ENCODE peak calls at places on chromosomes 11 and 22, in six cellular contexts. B is H9, K is IMR-90, U is neuronal stem cell, X is mesenchymal stem cell, J is H1. N is an unnamed sample.

GRCh38 chr22:27223317-27224177 is 566.2 kb downstream of the MIAT start:
- DNase-seq in B (no peak), K (peak; percentile 89), U (no peak), X (peak; percentile 95), J (no peak), N (peak; percentile 46)

GRCh38 chr22:46830001-46830715 is 67.7 kb downstream of the TBC1D22A start:
- DNase-seq in B (no peak), K (peak; percentile 52), U (no peak), X (peak; percentile 61), J (no peak), N (no peak)

GRCh38 chr11:65551572-65552398 is 6.4 kb downstream of the LTBP3 start:
- DNase-seq in B (peak; percentile 83), K (peak; percentile 22), U (no peak), X (no peak), J (no peak), N (peak; percentile 49)

GRCh38 chr11:88411265-88411664 is 73.7 kb upstream of the CTSC start:
- DNase-seq in B (no peak), K (peak; percentile 92), U (no peak), X (peak; percentile 62), J (no peak), N (no peak)

GRCh38 chr11:9094420-9094819 is 3.0 kb upstream of the SCUBE2 start:
- DNase-seq in B (no peak), K (no peak), U (no peak), X (no peak), J (no peak), N (no peak)

GRCh38 chr11:92225563-92226308 is 1.1 kb downstream of the FAT3 start:
- DNase-seq in B (peak; percentile 64), K (no peak), U (peak; percentile 60), X (peak; percentile 5), J (no peak), N (peak; percentile 91)

GRCh38 chr22:17775781-17776470 is 1.7 kb upstream of the BID start:
- DNase-seq in B (no peak), K (no peak), U (no peak), X (no peak), J (no peak), N (no peak)

GRCh38 chr11:6405039-6405667 is 13.7 kb downstream of the APBB1 start:
- DNase-seq in B (peak; percentile 92), K (no peak), U (peak; percentile 75), X (no peak), J (peak; percentile 27), N (peak; percentile 90)

GRCh38 chr11:89433278-89433677 is 57.9 kb downstream of the NOX4 start:
- DNase-seq in B (no peak), K (no peak), U (no peak), X (peak; percentile 12), J (no peak), N (no peak)

GRCh38 chr22:43922123-43922522 is 1.5 kb upstream of the PNPLA3 start:
- DNase-seq in B (peak; percentile 43), K (no peak), U (no peak), X (no peak), J (no peak), N (peak; percentile 40)

GRCh38 chr22:24512043-24512442 is 16.9 kb downstream of the UPB1 start:
- DNase-seq in B (no peak), K (no peak), U (no peak), X (no peak), J (no peak), N (peak; percentile 49)

GRCh38 chr11:79466411-79466810 is 25.6 kb upstream of the TENM4 start:
- DNase-seq in B (no peak), K (peak; percentile 81), U (no peak), X (peak; percentile 41), J (no peak), N (no peak)

GRCh38 chr11:122430490-122430889 is 225.0 kb upstream of the UBASH3B start:
- DNase-seq in B (no peak), K (no peak), U (no peak), X (no peak), J (no peak), N (no peak)

GRCh38 chr11:104402812-104403521 is 239.0 kb upstream of the PDGFD start:
- DNase-seq in B (peak; percentile 39), K (no peak), U (peak; percentile 17), X (no peak), J (peak; percentile 53), N (peak; percentile 88)

GRCh38 chr22:29706493-29706892 is 13.3 kb upstream of the CABP7 start:
- DNase-seq in B (peak; percentile 79), K (no peak), U (no peak), X (no peak), J (no peak), N (peak; percentile 41)

GRCh38 chr11:70424765-70425164 is 26.4 kb downstream of the CTTN start:
- DNase-seq in B (no peak), K (no peak), U (no peak), X (no peak), J (no peak), N (peak; percentile 14)

GRCh38 chr11:7450836-7451235 is 34.5 kb upstream of the OLFML1 start:
- DNase-seq in B (no peak), K (no peak), U (no peak), X (no peak), J (no peak), N (no peak)

GRCh38 chr11:7451520-7451919 is 33.8 kb upstream of the OLFML1 start:
- DNase-seq in B (no peak), K (no peak), U (no peak), X (no peak), J (no peak), N (peak; percentile 62)

GRCh38 chr11:7451952-7452507 is 33.3 kb upstream of the OLFML1 start:
- DNase-seq in B (no peak), K (no peak), U (no peak), X (no peak), J (no peak), N (no peak)

GRCh38 chr11:7457211-7457610 is 28.1 kb upstream of the OLFML1 start:
- DNase-seq in B (no peak), K (no peak), U (no peak), X (no peak), J (no peak), N (peak; percentile 44)

GRCh38 chr11:7454854-7455253 is 30.5 kb upstream of the OLFML1 start:
- DNase-seq in B (no peak), K (no peak), U (no peak), X (no peak), J (no peak), N (no peak)
- H3K18ac ChIP-seq in B (no peak overlapping the region), K (no peak overlapping the region), U (no peak overlapping the region), X (no peak overlapping the region), J (no peak overlapping the region), N (no peak overlapping the region)

DNA sequence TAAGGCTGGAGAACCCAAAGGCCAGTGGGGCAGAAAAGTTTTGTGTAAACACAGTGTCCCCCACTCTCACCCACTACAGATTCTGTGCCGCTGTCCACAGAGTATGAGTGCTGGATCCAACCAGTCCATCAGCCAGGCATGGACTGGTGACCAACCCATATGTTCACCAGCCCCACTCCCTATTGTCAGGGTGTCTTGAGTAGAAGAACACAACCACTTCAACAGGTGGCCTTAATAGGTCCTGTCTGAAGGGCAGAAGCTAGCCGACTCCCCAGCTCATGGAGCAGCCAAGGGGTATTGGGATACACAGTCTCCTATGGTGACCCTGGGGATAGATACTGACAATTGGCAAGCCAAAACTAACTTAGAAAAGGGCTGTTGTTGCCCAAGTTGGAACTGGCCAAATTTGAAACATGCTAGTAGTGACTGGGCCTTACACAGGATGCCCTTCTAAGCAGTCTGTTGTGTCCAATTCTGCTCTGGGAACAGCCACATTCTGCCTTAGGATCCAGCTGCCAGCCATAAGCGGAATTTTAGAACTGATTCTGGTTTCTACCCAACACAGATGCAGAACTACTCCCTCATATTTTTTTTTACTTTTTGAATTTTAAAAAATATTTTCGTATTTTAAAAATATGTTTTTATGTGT is 19.8 kb upstream of the PGM2L1 start:
- DNase-seq in B (no peak), K (peak; percentile 14), U (no peak), X (peak; percentile 26), J (no peak), N (no peak)
- H3K4me2 ChIP-seq in B (no peak overlapping the region), K (no peak overlapping the region), U (no peak overlapping the region), X (no peak overlapping the region), J (no peak overlapping the region), N (no peak overlapping the region)

GRCh38 chr22:49933236-49933921 is 14.9 kb downstream of the CRELD2 start:
- DNase-seq in B (no peak), K (no peak), U (no peak), X (no peak), J (no peak), N (no peak)
- H3K18ac ChIP-seq in B (no peak overlapping the region), K (no peak overlapping the region), U (peak overlapping the region; percentile 95), X (peak overlapping the region; percentile 48), J (no peak overlapping the region), N (no peak overlapping the region)

GRCh38 chr11:125264091-125265022 is 99.8 kb downstream of the PKNOX2 start:
- DNase-seq in B (no peak), K (no peak), U (no peak), X (no peak), J (no peak), N (peak; percentile 26)
- H3K4me2 ChIP-seq in B (no peak overlapping the region), K (no peak overlapping the region), U (no peak overlapping the region), X (no peak overlapping the region), J (no peak overlapping the region), N (no peak overlapping the region)

GRCh38 chr11:119029340-119030028 is 1.2 kb downstream of the SLC37A4 start:
- DNase-seq in B (no peak), K (no peak), U (no peak), X (peak; percentile 44), J (no peak), N (peak; percentile 35)
- H3K18ac ChIP-seq in B (no peak overlapping the region), K (no peak overlapping the region), U (peak overlapping the region; percentile 9), X (no peak overlapping the region), J (no peak overlapping the region), N (no peak overlapping the region)

DNA sequence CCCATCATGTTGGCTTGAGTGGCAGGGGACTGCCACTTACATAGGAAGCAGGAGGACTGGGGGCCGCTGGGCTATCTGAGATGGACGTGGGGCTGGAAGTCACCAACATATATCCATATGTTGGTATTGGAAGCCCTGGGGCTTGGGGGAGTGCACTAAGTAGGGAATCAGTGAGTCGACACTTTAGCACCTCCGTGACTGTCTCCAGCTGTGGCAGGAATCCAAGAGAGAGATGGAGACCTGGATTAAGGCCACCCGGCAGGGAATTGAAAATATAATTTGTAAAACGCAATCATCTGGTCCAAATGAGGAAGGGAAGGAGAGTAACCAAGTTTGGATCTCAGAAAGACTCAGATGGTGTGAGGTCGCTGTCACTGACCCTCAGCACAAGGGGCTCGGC is 68.4 kb downstream of the ELFN2 start:
- DNase-seq in B (no peak), K (peak; percentile 39), U (no peak), X (no peak), J (no peak), N (peak; percentile 71)
- H3K4me2 ChIP-seq in B (no peak overlapping the region), K (no peak overlapping the region), U (no peak overlapping the region), X (no peak overlapping the region), J (no peak overlapping the region), N (no peak overlapping the region)

GRCh38 chr11:2810401-2811205 is 75.0 kb downstream of the CDKN1C start:
- DNase-seq in B (no peak), K (no peak), U (no peak), X (no peak), J (no peak), N (no peak)

GRCh38 chr11:2811206-2812091 is 74.1 kb downstream of the CDKN1C start:
- DNase-seq in B (no peak), K (no peak), U (no peak), X (no peak), J (no peak), N (peak; percentile 33)

GRCh38 chr11:2813968-2814367 is 71.6 kb downstream of the CDKN1C start:
- DNase-seq in B (no peak), K (no peak), U (no peak), X (no peak), J (no peak), N (no peak)

GRCh38 chr11:2813141-2813908 is 72.2 kb downstream of the CDKN1C start:
- DNase-seq in B (no peak), K (peak; percentile 90), U (no peak), X (peak; percentile 91), J (no peak), N (no peak)

GRCh38 chr11:2812371-2812991 is 73.1 kb downstream of the CDKN1C start:
- DNase-seq in B (no peak), K (no peak), U (no peak), X (peak; percentile 41), J (no peak), N (peak; percentile 20)
- H3K18ac ChIP-seq in B (no peak overlapping the region), K (peak overlapping the region; percentile 60), U (peak overlapping the region; percentile 74), X (peak overlapping the region; percentile 67), J (no peak overlapping the region), N (no peak overlapping the region)